ENCODE peak calls at places on chromosomes 16 and 17, in five cellular contexts. F is ascending aorta, N is T follicular helper cell, E is NCI-H774, U is choroid plexus epithelial cell. H is an unnamed sample.

GRCh38 chr16:30902070-30902972 is 5.9 kb downstream of the CTF1 start:
- DNase-seq in N (no peak), E (peak), F (peak), U (peak), H (no peak)

GRCh38 chr16:11416228-11417001 is 71.2 kb downstream of the RMI2 start:
- DNase-seq in N (no peak), E (no peak), F (no peak), U (no peak), H (no peak)

GRCh38 chr16:48901712-48902374 is 291.9 kb upstream of the N4BP1 start:
- DNase-seq in F (no peak), N (no peak), E (no peak), U (no peak), H (no peak)

GRCh38 chr17:4199818-4200402 is 56.9 kb downstream of the CYB5D2 start:
- DNase-seq in F (peak), E (no peak), N (peak), U (peak), H (no peak)

GRCh38 chr17:55134486-55135157 is 130.1 kb upstream of the HLF start:
- DNase-seq in E (no peak), F (no peak), U (peak), N (no peak), H (no peak)

GRCh38 chr17:13933597-13934276 is 135.6 kb upstream of the COX10 start:
- DNase-seq in U (peak), F (no peak), N (no peak), E (no peak), H (peak)

GRCh38 chr17:48527742-48528028 is 3.1 kb downstream of the HOXB1 start:
- DNase-seq in E (no peak), U (no peak), F (no peak), N (no peak), H (no peak)

GRCh38 chr16:54342001-54342776 is 55.6 kb upstream of the IRX3 start:
- DNase-seq in E (no peak), F (no peak), U (peak), N (no peak), H (no peak)

GRCh38 chr17:6679241-6679640 is 27.7 kb downstream of the C17orf100 start:
- DNase-seq in F (no peak), N (no peak), E (no peak), U (no peak), H (no peak)

GRCh38 chr17:41098476-41098875 is 534 bp upstream of the KRTAP4-8 start:
- DNase-seq in F (no peak), E (no peak), U (no peak), N (no peak), H (no peak)

GRCh38 chr17:4858880-4859260 is 25.7 kb downstream of the MINK1 start:
- DNase-seq in U (peak), E (no peak), N (no peak), F (peak), H (no peak)

GRCh38 chr17:39662551-39663339 is 2.4 kb upstream of the TCAP start:
- DNase-seq in N (no peak), F (no peak), U (no peak), E (no peak), H (no peak)

GRCh38 chr17:64216030-64216384 is 47.1 kb downstream of the TEX2 start:
- DNase-seq in E (no peak), N (no peak), U (peak), F (no peak), H (no peak)

GRCh38 chr17:5919104-5919503 is 151.1 kb upstream of the WSCD1 start:
- DNase-seq in E (no peak), F (no peak), U (no peak), N (no peak), H (no peak)

GRCh38 chr16:4935231-4935855 is 1.6 kb downstream of the PPL start:
- DNase-seq in E (no peak), U (no peak), N (no peak), F (peak), H (no peak)

GRCh38 chr17:81651692-81652091 is 4.7 kb downstream of the PDE6G start:
- DNase-seq in N (no peak), F (no peak), E (no peak), U (peak), H (no peak)

GRCh38 chr17:79607941-79608728 is 2.7 kb downstream of the RBFOX3 start:
- DNase-seq in F (no peak), U (peak), N (no peak), E (no peak), H (no peak)

GRCh38 chr17:19946921-19947320 is 30.7 kb downstream of the AKAP10 start:
- DNase-seq in U (no peak), E (no peak), F (no peak), N (no peak), H (no peak)

H was measured in vagina.